ENCODE peak calls at places on chromosomes 1 and 21, in four cellular contexts. C is heart left ventricle, G is psoas muscle, S is PC-9. Z is an unnamed sample.

GRCh38 chr1:32759521-32759980 is 57.0 kb upstream of the SYNC start:
- DNase-seq in S (peak; percentile 89), G (no peak), C (no peak), Z (no peak)

GRCh38 chr21:19244502-19245187 is 841.1 kb upstream of the TMPRSS15 start:
- DNase-seq in C (no peak), G (peak; percentile 36), S (no peak), Z (peak; percentile 31)

GRCh38 chr1:155961937-155962336 is 16.4 kb downstream of the ARHGEF2 start:
- DNase-seq in S (peak; percentile 98), C (peak; percentile 80), G (peak; percentile 83), Z (peak; percentile 97)

GRCh38 chr1:39158330-39159086 is 46.0 kb upstream of the MACF1 start:
- DNase-seq in C (no peak), S (peak; percentile 58), G (no peak), Z (peak; percentile 72)

GRCh38 chr1:119347858-119348257 is 20.7 kb upstream of the HAO2 start:
- DNase-seq in G (no peak), S (no peak), C (no peak), Z (no peak)

GRCh38 chr1:46611691-46612221 is 4.9 kb downstream of the MOB3C start:
- DNase-seq in C (no peak), G (peak; percentile 59), S (peak; percentile 100), Z (no peak)

GRCh38 chr1:205813755-205814058 is 709 bp upstream of the SLC41A1 start:
- DNase-seq in S (no peak), G (no peak), C (peak; percentile 71), Z (no peak)

GRCh38 chr1:65232402-65233122 is 76.8 kb upstream of the DNAJC6 start:
- DNase-seq in G (no peak), S (no peak), C (no peak), Z (no peak)

GRCh38 chr1:206945779-206946178 is 487 bp downstream of the PIGR start:
- DNase-seq in G (no peak), C (no peak), S (no peak), Z (no peak)

GRCh38 chr1:206949641-206950040 is 3.4 kb upstream of the PIGR start:
- DNase-seq in S (no peak), C (no peak), G (no peak), Z (no peak)

GRCh38 chr1:206944703-206945102 is 1.6 kb downstream of the PIGR start:
- DNase-seq in C (no peak), S (no peak), G (no peak), Z (no peak)

GRCh38 chr1:206949208-206949607 is 2.9 kb upstream of the PIGR start:
- DNase-seq in S (no peak), C (no peak), G (no peak), Z (peak; percentile 31)

GRCh38 chr1:206946261-206946660 is at the start of gene PIGR:
- DNase-seq in C (no peak), G (no peak), S (no peak), Z (no peak)
- H3K4me3 ChIP-seq in C (no peak within 1 kb of the TSS), G (no peak within 1 kb of the TSS), S (no peak within 1 kb of the TSS), Z (no peak within 1 kb of the TSS)

DNA sequence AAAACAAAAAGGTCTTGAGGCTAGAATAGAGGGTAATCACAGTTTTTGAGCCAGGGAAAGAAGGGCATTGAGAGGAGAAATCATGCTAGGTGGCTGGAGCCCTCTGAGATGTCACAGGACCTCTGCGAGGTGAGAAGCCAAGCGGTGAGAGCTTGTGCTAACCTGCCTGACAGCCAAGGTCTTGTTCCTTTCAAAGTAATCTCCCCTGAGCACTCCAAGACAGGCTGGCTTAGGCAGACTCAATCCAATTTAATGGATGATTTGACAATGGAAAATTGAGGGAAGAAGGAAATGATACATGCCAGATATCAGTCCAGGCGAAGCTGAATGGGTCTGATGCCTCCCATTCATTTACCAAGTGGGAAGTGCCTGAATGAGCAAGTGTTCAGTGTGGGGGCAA is 311.9 kb upstream of the PTBP2 start:
- DNase-seq in C (no peak), S (no peak), G (no peak), Z (no peak)
- TF ChIP-seq CTCF in C (no peak), S (no peak), G (no peak), Z (no peak)

DNA sequence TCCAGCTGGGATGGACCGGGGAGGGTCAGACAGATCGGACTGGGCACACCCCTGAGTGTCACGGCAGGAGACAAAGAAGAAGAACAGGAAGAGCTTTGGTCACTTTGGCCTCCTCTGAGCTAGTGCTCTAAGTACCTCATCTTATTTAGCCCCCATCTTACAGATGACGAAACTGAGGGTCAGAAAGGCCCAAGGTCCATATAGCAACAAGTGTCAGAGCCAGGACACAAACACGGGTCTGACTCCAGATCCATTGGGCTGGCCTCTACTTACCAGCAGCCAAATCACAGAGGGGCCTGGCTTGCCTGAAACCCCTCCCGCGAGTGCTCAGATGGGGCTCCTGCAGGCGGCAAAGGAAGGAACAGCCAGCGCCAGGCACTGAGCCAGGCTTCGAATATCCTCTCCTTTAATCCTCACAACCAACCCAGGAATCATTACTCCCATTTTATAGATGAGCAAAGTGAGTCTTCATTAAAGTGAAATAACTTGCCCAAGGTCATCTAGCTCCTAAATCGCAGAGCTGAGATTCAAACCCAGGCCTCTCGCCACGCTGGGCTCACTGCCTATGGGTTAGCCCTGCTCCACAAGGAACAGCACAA is 25.7 kb upstream of the SELENON start:
- DNase-seq in C (no peak), S (no peak), G (no peak), Z (no peak)
- H3K4me1 ChIP-seq in C (peaks cover 36% of the 10 kb centered on the region), S (peaks cover 25% of the 10 kb centered on the region), G (peaks cover 19% of the 10 kb centered on the region), Z (no peaks in the 10 kb centered on the region)

DNA sequence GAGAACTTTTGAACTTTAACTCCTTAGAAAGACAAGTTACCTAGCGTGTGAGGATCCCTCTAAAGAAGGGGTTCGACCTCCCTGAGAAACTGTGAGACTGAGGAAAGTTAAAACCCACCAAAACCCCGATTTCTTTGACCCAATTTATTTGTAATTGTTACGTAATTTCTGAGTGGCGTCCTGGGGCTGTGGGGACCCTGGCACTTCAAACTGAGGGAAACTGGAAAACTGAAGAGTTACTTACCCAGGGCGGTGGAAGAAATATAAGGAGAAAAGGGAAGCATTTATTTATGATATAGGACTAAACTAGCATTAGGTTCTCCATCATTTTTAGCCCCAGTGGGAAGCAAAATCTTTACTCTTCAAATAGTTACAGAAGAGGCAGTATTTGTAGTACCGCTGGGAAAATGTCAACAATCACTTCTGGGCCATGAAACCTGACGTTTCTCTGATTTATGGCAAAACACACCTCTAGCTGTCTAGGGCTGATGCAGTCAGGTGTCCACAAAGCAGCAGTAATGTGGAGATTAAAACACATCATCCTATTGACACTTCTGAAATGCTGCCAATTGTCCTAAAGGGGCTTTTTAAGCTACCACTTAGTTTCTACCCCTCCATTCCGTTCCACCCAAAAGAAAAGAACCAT is 430 bp downstream of the S100B start:
- DNase-seq in C (no peak), S (no peak), G (no peak), Z (no peak)
- H3K4me3 ChIP-seq in C (no peak overlapping the region), S (no peak overlapping the region), G (no peak overlapping the region), Z (no peak overlapping the region)

DNA sequence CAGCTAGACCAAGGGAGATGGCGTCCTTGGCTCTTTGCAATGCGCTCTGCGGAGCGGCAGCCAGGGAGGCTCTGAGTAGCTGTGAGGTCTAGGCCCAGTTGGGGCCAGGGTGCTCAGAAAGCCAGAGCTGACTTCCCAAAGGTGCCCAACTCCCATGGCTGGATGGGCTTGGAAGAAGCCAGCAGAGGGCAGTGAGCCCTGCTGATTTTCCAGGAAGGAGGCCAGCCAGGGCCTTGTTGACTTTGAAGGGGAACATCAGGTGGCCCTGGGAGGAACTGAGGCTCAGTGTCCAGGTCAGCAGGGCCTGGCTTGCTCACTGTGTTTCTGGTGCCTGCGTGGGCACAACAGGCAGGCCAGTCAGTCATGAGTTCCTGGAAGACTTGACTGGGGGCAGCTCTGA is 27.1 kb downstream of the CDCP2 start:
- DNase-seq in C (peak; percentile 54), S (peak; percentile 33), G (peak; percentile 87), Z (no peak)
- TF ChIP-seq CTCF in C (peak; percentile 31), S (peak; percentile 48), G (peak; percentile 49), Z (peak; percentile 12)